ENCODE peak calls at places on chromosome 13, in seven cellular contexts. C is stimulated activated CD8-positive, alpha-beta memory T cell treated with anti-CD3 and anti-CD28 coated beads, Interleukin-7, amount 100 ng/mL, for 4 hours; Z is stimulated activated CD4-positive, alpha-beta T cell treated with anti-CD3 and anti-CD28 coated beads, Interleukin-12 subunit alpha, Interleukin-12 subunit beta, amount 100 ng/mL, for 24 hours; W is activated naive CD4-positive, alpha-beta T cell treated with anti-CD3 and anti-CD28 coated beads for 36 hours; D is NCI-H2171 treated with DMSO at 0.1 percent for 48 hours; Y is EL; T is hepatocyte. K is an unnamed sample.

GRCh38 chr13:79457948-79458347 is 23.0 kb upstream of the NDFIP2 start:
- DNase-seq in C (no peak), Z (no peak), W (peak), D (no peak), Y (peak), T (peak), K (no peak)

GRCh38 chr13:44058586-44059238 is 179.0 kb downstream of the LACC1 start:
- DNase-seq in C (no peak), Z (no peak), W (no peak), D (no peak), Y (no peak), T (no peak), K (peak)

GRCh38 chr13:37369618-37370017 is 228.9 kb downstream of the POSTN start:
- DNase-seq in C (no peak), Z (no peak), W (no peak), D (no peak), Y (peak), T (no peak), K (no peak)

GRCh38 chr13:45996631-45997030 is 55.9 kb downstream of the ZC3H13 start:
- DNase-seq in C (no peak), Z (no peak), W (no peak), D (no peak), Y (no peak), T (no peak), K (no peak)

GRCh38 chr13:102878491-102878890 is 32.7 kb downstream of the ERCC5 start:
- DNase-seq in C (no peak), Z (no peak), W (no peak), D (no peak), Y (no peak), T (no peak), K (no peak)

GRCh38 chr13:91381371-91381770 is 17.1 kb upstream of the GPC5 start:
- DNase-seq in C (no peak), Z (no peak), W (peak), D (peak), Y (no peak), T (peak), K (no peak)

GRCh38 chr13:27617801-27618411 is 2.4 kb downstream of the LNX2 start:
- DNase-seq in C (no peak), Z (no peak), W (no peak), D (no peak), Y (no peak), T (no peak), K (no peak)

GRCh38 chr13:60226507-60226906 is 62.8 kb upstream of the DIAPH3 start:
- DNase-seq in C (no peak), Z (no peak), W (peak), D (peak), Y (peak), T (peak), K (peak)

GRCh38 chr13:77306458-77306857 is 20.4 kb downstream of the MYCBP2 start:
- DNase-seq in C (no peak), Z (no peak), W (no peak), D (no peak), Y (no peak), T (no peak), K (no peak)

GRCh38 chr13:46962286-46962941 is 65.6 kb upstream of the HTR2A start:
- DNase-seq in C (no peak), Z (no peak), W (no peak), D (no peak), Y (peak), T (no peak), K (peak)

GRCh38 chr13:69020120-69020519 is 1087.5 kb upstream of the ATXN8OS start:
- DNase-seq in C (no peak), Z (no peak), W (no peak), D (no peak), Y (no peak), T (no peak), K (no peak)

GRCh38 chr13:30671271-30671815 is 53.6 kb downstream of the USPL1 start:
- DNase-seq in C (no peak), Z (no peak), W (no peak), D (no peak), Y (no peak), T (no peak), K (no peak)

GRCh38 chr13:76667551-76667950 is 218.7 kb downstream of the KCTD12 start:
- DNase-seq in C (no peak), Z (no peak), W (peak), D (no peak), Y (peak), T (peak), K (no peak)

GRCh38 chr13:40370662-40371061 is 295.8 kb downstream of the FOXO1 start:
- DNase-seq in C (no peak), Z (no peak), W (no peak), D (no peak), Y (no peak), T (no peak), K (no peak)

GRCh38 chr13:98773921-98774320 is 21.4 kb upstream of the SLC15A1 start:
- DNase-seq in C (no peak), Z (no peak), W (no peak), D (no peak), Y (no peak), T (no peak), K (no peak)

GRCh38 chr13:47897411-47898050 is 103.5 kb downstream of the SUCLA2 start:
- DNase-seq in C (no peak), Z (no peak), W (no peak), D (no peak), Y (peak), T (no peak), K (peak)

GRCh38 chr13:100088282-100088647 is 628 bp upstream of the PCCA start:
- DNase-seq in C (no peak), Z (no peak), W (no peak), D (no peak), Y (no peak), T (no peak), K (no peak)

GRCh38 chr13:105471683-105472082 is 1063.8 kb downstream of the EFNB2 start:
- DNase-seq in C (no peak), Z (no peak), W (no peak), D (no peak), Y (no peak), T (no peak), K (no peak)

GRCh38 chr13:97484286-97484685 is 50.3 kb downstream of the RAP2A start:
- DNase-seq in C (no peak), Z (no peak), W (no peak), D (no peak), Y (no peak), T (no peak), K (no peak)

GRCh38 chr13:83620535-83621220 is 261.6 kb downstream of the SLITRK1 start:
- DNase-seq in C (no peak), Z (no peak), W (no peak), D (no peak), Y (peak), T (no peak), K (no peak)

GRCh38 chr13:51520524-51520923 is 63.7 kb upstream of the WDFY2 start:
- DNase-seq in C (no peak), Z (no peak), W (no peak), D (peak), Y (peak), T (peak), K (no peak)

GRCh38 chr13:111344471-111345191 is 24.2 kb downstream of the TEX29 start:
- DNase-seq in C (no peak), Z (no peak), W (no peak), D (peak), Y (peak), T (peak), K (peak)

GRCh38 chr13:111860161-111860560 is 206.8 kb upstream of the SOX1 start:
- DNase-seq in C (no peak), Z (no peak), W (no peak), D (no peak), Y (no peak), T (no peak), K (no peak)

GRCh38 chr13:104318121-104318520 is 1251.9 kb upstream of the SLC10A2 start:
- DNase-seq in C (no peak), Z (no peak), W (no peak), D (peak), Y (no peak), T (peak), K (no peak)

GRCh38 chr13:85896516-85897450 is 97.6 kb upstream of the SLITRK6 start:
- DNase-seq in C (no peak), Z (no peak), W (no peak), D (no peak), Y (no peak), T (no peak), K (peak)